ENCODE peak calls at places on chromosomes 1 and 21, in ten cellular contexts. K is cardiac muscle cell, C is psoas muscle, I is progenitor cell of endocrine pancreas, L is activated gamma-delta T cell, H is GM19239, S is EH, O is hypothalamus, Z is ascending aorta, Q is AML-193. F is an unnamed sample.

GRCh38 chr1:114468710-114469468 is 42.1 kb downstream of the TRIM33 start:
- DNase-seq in K (no peak), C (no peak), I (no peak), L (no peak), H (no peak), S (no peak), O (no peak), Z (no peak), Q (no peak), F (no peak)

GRCh38 chr1:163161841-163162240 is 40.9 kb downstream of the RGS5 start:
- DNase-seq in K (no peak), C (no peak), I (no peak), L (no peak), H (no peak), S (peak), O (no peak), Z (no peak), Q (peak), F (no peak)

GRCh38 chr1:55210990-55211389 is 4.2 kb downstream of the USP24 start:
- DNase-seq in K (no peak), C (no peak), I (no peak), L (no peak), H (no peak), S (no peak), O (no peak), Z (no peak), Q (no peak), F (no peak)

GRCh38 chr21:38680401-38680800 is 125.3 kb upstream of the ETS2 start:
- DNase-seq in K (no peak), C (no peak), I (no peak), L (no peak), H (no peak), S (peak), O (no peak), Z (no peak), Q (no peak), F (no peak)

GRCh38 chr21:33069994-33070811 is at the start of gene OLIG1:
- DNase-seq in K (peak), C (peak), I (peak), L (no peak), H (peak), S (peak), O (peak), Z (no peak), Q (peak), F (peak)

GRCh38 chr1:205374205-205375078 is 17.7 kb upstream of the KLHDC8A start:
- DNase-seq in K (no peak), C (no peak), I (no peak), L (no peak), H (no peak), S (peak), O (no peak), Z (no peak), Q (no peak), F (no peak)

GRCh38 chr1:94050263-94050662 is 70.7 kb downstream of the ABCA4 start:
- DNase-seq in K (no peak), C (no peak), I (no peak), L (no peak), H (no peak), S (peak), O (no peak), Z (no peak), Q (no peak), F (no peak)

GRCh38 chr1:234911787-234912186 is 216.8 kb downstream of the TOMM20 start:
- DNase-seq in K (no peak), C (no peak), I (no peak), L (peak), H (no peak), S (no peak), O (no peak), Z (no peak), Q (no peak), F (no peak)

GRCh38 chr21:38439336-38439900 is 58.9 kb downstream of the ERG start:
- DNase-seq in K (no peak), C (no peak), I (no peak), L (no peak), H (no peak), S (peak), O (no peak), Z (no peak), Q (no peak), F (no peak)

GRCh38 chr1:53198241-53198651 is 1.6 kb downstream of the CPT2 start:
- DNase-seq in K (peak), C (no peak), I (no peak), L (no peak), H (no peak), S (peak), O (no peak), Z (no peak), Q (no peak), F (no peak)

GRCh38 chr1:46041974-46042373 is 90.5 kb downstream of the PIK3R3 start:
- DNase-seq in K (no peak), C (peak), I (no peak), L (no peak), H (no peak), S (peak), O (no peak), Z (no peak), Q (no peak), F (no peak)

GRCh38 chr1:197696372-197696771 is 78.9 kb downstream of the DENND1B start:
- DNase-seq in K (no peak), C (no peak), I (no peak), L (no peak), H (no peak), S (peak), O (no peak), Z (no peak), Q (no peak), F (no peak)

GRCh38 chr1:204419064-204419403 is 7.4 kb upstream of the PPP1R15B start:
- DNase-seq in K (no peak), C (no peak), I (no peak), L (no peak), H (no peak), S (peak), O (no peak), Z (no peak), Q (no peak), F (no peak)

GRCh38 chr1:211714154-211714553 is 38.7 kb upstream of the NEK2 start:
- DNase-seq in K (no peak), C (no peak), I (no peak), L (no peak), H (no peak), S (no peak), O (no peak), Z (no peak), Q (no peak), F (no peak)

GRCh38 chr21:34544032-34544496 is 32.1 kb upstream of the KCNE1 start:
- DNase-seq in K (peak), C (no peak), I (peak), L (no peak), H (no peak), S (peak), O (no peak), Z (no peak), Q (peak), F (no peak)